ENCODE peak calls at places on chromosomes 16 and 17, in four cellular contexts. I is HTR-8/SVneo, D is WERI-Rb-1, M is NCI-H345. S is an unnamed sample.

GRCh38 chr17:64767269-64767997 is 105.3 kb upstream of the SMURF2 start:
- DNase-seq in I (no peak), M (no peak), D (no peak), S (no peak)

GRCh38 chr16:80369559-80369958 is 171.2 kb upstream of the DYNLRB2 start:
- DNase-seq in I (peak; percentile 39), M (no peak), D (no peak), S (no peak)

GRCh38 chr16:30570621-30571443 is 682 bp downstream of the ZNF688 start:
- DNase-seq in D (peak; percentile 49), I (no peak), M (peak; percentile 46), S (peak; percentile 40)

GRCh38 chr17:68248886-68249872 is 1.3 kb downstream of the AMZ2 start:
- DNase-seq in D (no peak), I (no peak), M (no peak), S (no peak)

GRCh38 chr16:89253548-89254287 is 36.2 kb downstream of the ZNF778 start:
- DNase-seq in M (no peak), D (no peak), I (no peak), S (no peak)

GRCh38 chr16:3503513-3503912 is 2.7 kb downstream of the CLUAP1 start:
- DNase-seq in M (no peak), D (no peak), I (no peak), S (no peak)

GRCh38 chr17:61251939-61252865 is 147.4 kb upstream of the TBX2 start:
- DNase-seq in D (no peak), M (no peak), I (no peak), S (no peak)

GRCh38 chr17:80968602-80969029 is 23.0 kb upstream of the CHMP6 start:
- DNase-seq in M (peak; percentile 64), D (no peak), I (no peak), S (no peak)

GRCh38 chr17:15143524-15143923 is 121.6 kb downstream of the PMP22 start:
- DNase-seq in M (no peak), D (no peak), I (no peak), S (no peak)

GRCh38 chr17:51188321-51188853 is 22.2 kb downstream of the NME2 start:
- DNase-seq in M (no peak), I (no peak), D (no peak), S (no peak)

GRCh38 chr17:68344701-68345136 is 53.4 kb downstream of the ARSG start:
- DNase-seq in M (no peak), I (no peak), D (no peak), S (no peak)

GRCh38 chr16:74717367-74717766 is 16.7 kb upstream of the MLKL start:
- DNase-seq in I (no peak), D (no peak), M (no peak), S (no peak)

GRCh38 chr16:2459647-2460390 is at the start of gene TEDC2:
- DNase-seq in D (peak; percentile 98), M (peak; percentile 97), I (peak; percentile 95), S (peak; percentile 96)

GRCh38 chr17:80961516-80961915 is 30.1 kb upstream of the CHMP6 start:
- DNase-seq in M (no peak), I (no peak), D (no peak), S (no peak)

GRCh38 chr16:86390335-86390734 is 120.0 kb upstream of the FOXF1 start:
- DNase-seq in M (no peak), D (no peak), I (no peak), S (no peak)

GRCh38 chr17:83194761-83195329 is 115.4 kb downstream of the METRNL start:
- DNase-seq in I (no peak), D (no peak), M (no peak), S (peak; percentile 45)

GRCh38 chr17:50117202-50118040 is 12.5 kb downstream of the SAMD14 start:
- DNase-seq in I (no peak), M (no peak), D (no peak), S (peak; percentile 95)

GRCh38 chr16:77636615-77637014 is 85.7 kb upstream of the NUDT7 start:
- DNase-seq in M (no peak), I (no peak), D (no peak), S (no peak)

GRCh38 chr16:4982056-4982867 is 24.1 kb downstream of the SEC14L5 start:
- DNase-seq in M (no peak), D (peak; percentile 39), I (no peak), S (no peak)

GRCh38 chr17:45346255-45347015 is 29.6 kb upstream of the MAP3K14 start:
- DNase-seq in M (no peak), D (no peak), I (no peak), S (peak; percentile 38)

GRCh38 chr16:72202014-72202413 is 30.1 kb upstream of the PMFBP1 start:
- DNase-seq in M (no peak), I (peak; percentile 26), D (no peak), S (no peak)

GRCh38 chr17:67400193-67400592 is 23.1 kb downstream of the PITPNC1 start:
- DNase-seq in D (no peak), I (no peak), M (peak; percentile 8), S (no peak)

GRCh38 chr16:67673712-67674580 is 7.3 kb downstream of the C16orf86 start:
- DNase-seq in M (no peak), I (no peak), D (no peak), S (peak; percentile 25)

GRCh38 chr17:34584805-34585416 is 5.5 kb downstream of the TMEM132E start:
- DNase-seq in M (peak; percentile 47), D (peak; percentile 43), I (peak; percentile 49), S (peak; percentile 75)

GRCh38 chr16:86289907-86290306 is 220.4 kb upstream of the FOXF1 start:
- DNase-seq in D (no peak), I (no peak), M (no peak), S (no peak)

GRCh38 chr16:84916156-84916555 is 95.2 kb downstream of the ZDHHC7 start:
- DNase-seq in M (no peak), D (no peak), I (no peak), S (no peak)

GRCh38 chr16:85420501-85421337 is 192.4 kb upstream of the GSE1 start:
- DNase-seq in I (peak; percentile 73), M (peak; percentile 10), D (no peak), S (peak; percentile 62)

GRCh38 chr16:70703041-70703834 is 17.4 kb upstream of the MTSS2 start:
- DNase-seq in M (peak; percentile 19), D (peak; percentile 71), I (no peak), S (no peak)

GRCh38 chr16:50831751-50832150 is 89.9 kb downstream of the CYLD start:
- DNase-seq in M (no peak), D (no peak), I (no peak), S (no peak)

GRCh38 chr17:47257651-47258339 is 4.2 kb downstream of the ITGB3 start:
- DNase-seq in I (peak; percentile 83), M (no peak), D (no peak), S (no peak)

GRCh38 chr17:5631958-5632357 is 47.6 kb upstream of the NLRP1 start:
- DNase-seq in M (no peak), I (no peak), D (no peak), S (no peak)

GRCh38 chr16:51852892-51853291 is 694.1 kb downstream of the TOX3 start:
- DNase-seq in I (no peak), M (no peak), D (no peak), S (no peak)

GRCh38 chr17:51097708-51098446 is 22.8 kb downstream of the SPAG9 start:
- DNase-seq in M (no peak), I (no peak), D (no peak), S (no peak)

GRCh38 chr16:49700222-49700927 is 155.5 kb downstream of the ZNF423 start:
- DNase-seq in M (no peak), I (no peak), D (peak; percentile 44), S (no peak)

GRCh38 chr17:49358638-49359247 is 3.3 kb downstream of the ZNF652 start:
- DNase-seq in D (no peak), M (no peak), I (no peak), S (no peak)

GRCh38 chr16:54447606-54448440 is 161.2 kb upstream of the IRX3 start:
- DNase-seq in I (peak; percentile 73), D (no peak), M (no peak), S (no peak)

GRCh38 chr17:55152236-55152635 is 112.5 kb upstream of the HLF start:
- DNase-seq in M (no peak), D (no peak), I (no peak), S (no peak)

GRCh38 chr17:31745964-31746650 is 112.9 kb downstream of the COPRS start:
- DNase-seq in D (no peak), I (no peak), M (no peak), S (no peak)

GRCh38 chr17:10875411-10875810 is 37.5 kb upstream of the PIRT start:
- DNase-seq in M (no peak), D (no peak), I (no peak), S (no peak)

S was measured in D341Med.